ENCODE peak calls at places on chromosomes 7 and 10, in four cellular contexts. S is pancreas, P is right lobe of liver, X is NB4. A is an unnamed sample.

GRCh38 chr10:98384531-98385133 is 30.4 kb downstream of the PYROXD2 start:
- DNase-seq in X (peak), S (no peak), P (no peak), A (no peak)

GRCh38 chr10:74799840-74800239 is 26.6 kb upstream of the KAT6B start:
- DNase-seq in P (no peak), S (no peak), X (peak), A (no peak)

GRCh38 chr10:75683158-75683557 is 251.7 kb downstream of the LRMDA start:
- DNase-seq in X (no peak), P (no peak), S (no peak), A (no peak)

GRCh38 chr10:49817845-49818244 is 55.7 kb upstream of the OGDHL start:
- DNase-seq in P (peak), S (no peak), X (no peak), A (no peak)

GRCh38 chr10:88987243-88987726 is 3.3 kb upstream of the FAS start:
- DNase-seq in X (peak), S (no peak), P (no peak), A (no peak)

GRCh38 chr10:130812381-130813148 is 499.0 kb downstream of the TCERG1L start:
- DNase-seq in X (no peak), S (no peak), P (no peak), A (no peak)

GRCh38 chr7:13948019-13948781 is 41.3 kb downstream of the ETV1 start:
- DNase-seq in X (no peak), P (no peak), S (no peak), A (no peak)

GRCh38 chr7:23072043-23072442 is 33.5 kb upstream of the KLHL7 start:
- DNase-seq in X (peak), S (no peak), P (no peak), A (no peak)

GRCh38 chr10:89302628-89303027 is 782 bp downstream of the IFIT2 start:
- DNase-seq in P (no peak), S (no peak), X (peak), A (no peak)

GRCh38 chr7:29190349-29191045 is 4.1 kb upstream of the CHN2 start:
- DNase-seq in S (peak), P (no peak), X (no peak), A (no peak)

GRCh38 chr10:110010076-110011069 is 2.6 kb downstream of the ADD3 start:
- DNase-seq in X (peak), S (no peak), P (no peak), A (no peak)

GRCh38 chr10:6054884-6055283 is 7.3 kb downstream of the IL2RA start:
- DNase-seq in P (no peak), X (no peak), S (no peak), A (no peak)

GRCh38 chr10:133247681-133248333 is 10.2 kb downstream of the VENTX start:
- DNase-seq in S (no peak), X (no peak), P (no peak), A (no peak)

GRCh38 chr10:133248334-133248715 is 10.7 kb downstream of the VENTX start:
- DNase-seq in P (no peak), X (no peak), S (no peak), A (no peak)

GRCh38 chr10:133249975-133250754 is 12.5 kb downstream of the VENTX start:
- DNase-seq in P (no peak), S (no peak), X (no peak), A (no peak)

GRCh38 chr10:133251388-133252222 is 13.9 kb downstream of the VENTX start:
- DNase-seq in P (no peak), X (no peak), S (no peak), A (no peak)

DNA sequence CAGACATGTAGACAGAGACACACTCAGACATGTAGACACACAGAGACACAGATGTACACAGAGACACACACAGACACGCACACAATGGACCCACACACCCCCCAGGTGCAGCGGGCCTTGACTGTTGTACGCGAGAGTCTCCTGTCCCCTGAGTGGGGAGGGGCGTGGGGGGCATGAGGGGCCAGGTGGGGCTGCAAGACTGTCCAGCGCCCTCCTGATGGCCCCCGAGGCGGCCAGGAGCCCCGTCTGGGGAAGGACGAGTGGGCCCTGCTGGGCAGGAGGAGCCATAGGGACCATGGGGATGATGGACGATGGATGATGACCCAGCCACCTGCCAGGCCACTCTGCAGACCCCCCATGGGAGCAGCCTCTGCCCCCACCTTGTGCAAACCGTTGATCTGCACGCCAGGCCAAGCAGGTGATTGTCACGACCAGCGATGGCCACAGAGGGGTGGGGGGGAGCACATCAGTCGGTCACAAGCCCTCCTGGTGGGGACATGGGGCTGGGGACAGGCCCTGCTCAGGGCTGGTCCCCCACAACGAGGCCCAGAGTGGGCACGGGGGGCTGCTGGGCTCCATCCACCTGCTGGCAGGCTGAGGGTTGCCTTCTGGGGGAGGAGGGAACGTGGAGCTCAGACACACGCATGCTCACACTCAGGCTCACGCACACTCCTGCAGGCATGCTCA is 11.6 kb downstream of the VENTX start:
- DNase-seq in S (no peak), X (no peak), P (no peak), A (no peak)
- TF ChIP-seq CTCF in S (no peak), X (no peak), P (no peak), A (no peak)

GRCh38 chr7:142450206-142450605 is 192.3 kb upstream of the PRSS58 start:
- DNase-seq in P (no peak), S (no peak), X (no peak), A (no peak)

GRCh38 chr7:142443614-142444013 is 185.8 kb upstream of the PRSS58 start:
- DNase-seq in P (no peak), S (no peak), X (peak), A (no peak)

GRCh38 chr7:142441074-142441403 is 183.2 kb upstream of the PRSS58 start:
- DNase-seq in P (no peak), X (peak), S (no peak), A (no peak)

GRCh38 chr7:142440219-142441073 is 182.6 kb upstream of the PRSS58 start:
- DNase-seq in S (no peak), P (no peak), X (no peak), A (no peak)

DNA sequence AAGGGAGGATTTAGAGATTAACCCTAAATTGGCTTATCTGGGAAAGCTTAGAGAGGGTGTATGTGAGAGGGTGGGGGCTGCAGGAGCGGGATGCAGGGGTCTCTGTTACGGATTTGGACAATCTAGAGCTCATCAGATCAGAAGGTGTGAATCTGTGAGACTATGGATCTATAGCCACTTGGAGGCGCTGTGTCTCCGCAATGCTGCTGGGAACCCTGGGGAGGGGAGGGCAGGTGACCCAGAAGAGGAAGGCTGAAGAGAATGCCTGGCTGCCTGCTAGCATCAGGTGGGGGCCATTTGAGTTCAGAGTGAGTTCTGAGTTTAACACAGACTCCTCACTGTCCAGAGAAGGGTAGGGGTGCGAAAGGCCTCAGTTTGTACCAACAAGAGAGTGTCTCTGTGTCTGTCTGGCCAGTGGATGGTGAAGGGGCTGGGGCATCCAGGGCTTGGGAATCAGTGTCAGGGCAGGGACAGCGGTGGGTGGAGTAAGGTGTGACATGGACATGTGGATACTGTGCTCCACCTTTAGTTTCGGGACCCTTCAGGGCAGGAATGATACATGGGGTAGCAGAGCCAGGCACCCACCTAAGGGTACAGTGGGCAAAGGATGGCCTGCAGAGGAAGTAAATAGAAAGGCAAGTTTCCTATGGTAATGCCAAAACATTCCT is 187.3 kb upstream of the PRSS58 start:
- DNase-seq in S (no peak), X (peak), P (no peak), A (no peak)
- TF ChIP-seq CTCF in S (no peak), X (peak), P (no peak), A (no peak)

GRCh38 chr7:195830-196128 is 3.4 kb downstream of the FAM20C start:
- DNase-seq in X (no peak), P (no peak), S (no peak), A (no peak)
- TF ChIP-seq CTCF in X (no peak), P (no peak), S (no peak), A (no peak)

GRCh38 chr7:8282162-8282561 is 20.2 kb upstream of the ICA1 start:
- DNase-seq in P (peak), S (no peak), X (no peak), A (no peak)

GRCh38 chr7:8282871-8283270 is 20.9 kb upstream of the ICA1 start:
- DNase-seq in S (no peak), X (no peak), P (no peak), A (no peak)

GRCh38 chr7:8278183-8278582 is 16.2 kb upstream of the ICA1 start:
- DNase-seq in P (no peak), S (no peak), X (no peak), A (no peak)

GRCh38 chr7:8274589-8274988 is 12.6 kb upstream of the ICA1 start:
- DNase-seq in X (no peak), P (no peak), S (no peak), A (no peak)

DNA sequence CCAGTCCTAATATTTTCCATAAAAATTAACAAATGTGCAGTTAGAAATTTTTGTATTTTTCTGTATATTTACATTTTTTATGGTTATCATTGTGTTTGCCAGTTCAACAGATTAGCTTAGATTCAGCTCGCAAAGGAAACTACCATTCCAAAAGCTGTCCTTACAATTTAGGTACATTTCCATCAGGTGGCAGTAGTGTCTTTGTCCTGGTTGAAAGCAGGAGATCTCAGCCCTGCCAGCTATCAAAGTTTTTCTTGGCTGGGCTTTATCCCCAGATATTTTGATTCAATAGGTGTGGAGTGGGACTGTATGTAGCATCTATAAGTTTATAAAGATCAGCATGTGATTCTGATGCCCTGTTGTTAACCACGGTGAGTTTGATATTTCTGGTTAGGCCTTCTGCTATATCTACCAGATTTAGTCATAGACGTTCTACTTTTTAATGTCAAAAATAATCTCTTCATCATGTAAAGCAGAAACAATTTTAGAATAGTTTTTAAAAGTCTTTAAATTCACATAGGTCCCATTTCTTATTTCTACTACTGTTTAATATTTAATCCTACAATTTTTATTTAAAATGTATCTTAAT is 15.5 kb upstream of the ICA1 start:
- DNase-seq in X (peak), P (no peak), S (peak), A (no peak)
- TF ChIP-seq CTCF in X (peak), P (peak), S (peak), A (no peak)

DNA sequence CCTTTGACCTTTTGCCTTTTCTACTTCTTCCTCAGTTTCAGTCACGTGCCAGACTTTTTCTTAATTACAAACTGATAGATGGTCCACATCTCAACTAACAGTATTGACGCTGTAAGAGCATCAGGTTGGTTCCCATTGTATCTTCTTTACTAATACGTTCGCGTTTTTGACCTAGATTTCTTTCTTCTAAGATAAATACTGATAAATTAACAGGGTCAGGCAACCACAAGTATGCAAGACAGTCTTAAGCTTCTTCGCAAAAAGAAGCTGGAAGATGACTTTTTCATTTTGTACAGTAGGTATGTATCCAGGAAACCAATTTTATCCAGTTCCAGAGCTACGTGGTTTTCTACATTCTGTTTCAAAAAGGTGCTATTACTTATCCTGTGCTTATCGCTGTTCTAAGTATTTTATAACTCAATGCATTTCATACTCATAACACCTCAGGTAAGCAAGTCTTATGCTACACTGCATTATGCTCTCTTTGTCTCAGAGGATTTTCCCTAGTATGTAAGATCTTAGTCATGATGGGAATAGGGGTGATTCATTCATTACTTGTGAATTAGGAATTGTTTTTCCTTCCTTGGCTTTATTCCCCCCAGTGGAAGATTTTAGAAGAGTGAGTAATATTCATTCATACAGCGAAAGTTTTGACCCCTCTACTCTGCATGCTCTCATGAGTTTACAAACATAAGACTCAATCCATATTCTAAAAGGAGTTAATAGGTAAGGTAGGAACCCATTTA is 955 bp downstream of the DUS4L start:
- DNase-seq in S (no peak), X (no peak), P (no peak), A (no peak)
- TF ChIP-seq CTCF in S (no peak), X (no peak), P (no peak), A (no peak)

GRCh38 chr7:24827589-24827988 is 70.3 kb upstream of the GSDME start:
- DNase-seq in P (no peak), S (no peak), X (no peak), A (no peak)

GRCh38 chr7:24831240-24831639 is 74.0 kb upstream of the GSDME start:
- DNase-seq in S (no peak), P (no peak), X (peak), A (no peak)

GRCh38 chr7:24829787-24830186 is 72.5 kb upstream of the GSDME start:
- DNase-seq in P (no peak), S (no peak), X (no peak), A (no peak)

GRCh38 chr7:24828871-24829661 is 71.8 kb upstream of the GSDME start:
- DNase-seq in S (no peak), X (no peak), P (no peak), A (no peak)

GRCh38 chr7:24830440-24831050 is 73.3 kb upstream of the GSDME start:
- DNase-seq in S (no peak), X (no peak), P (no peak), A (no peak)
- TF ChIP-seq CTCF in S (no peak), X (no peak), P (no peak), A (no peak)

GRCh38 chr10:78947733-78948132 is 121.0 kb upstream of the ZMIZ1 start:
- DNase-seq in X (no peak), S (no peak), P (no peak), A (no peak)

GRCh38 chr10:78945838-78946237 is 122.9 kb upstream of the ZMIZ1 start:
- DNase-seq in P (no peak), S (no peak), X (no peak), A (no peak)

GRCh38 chr10:78947226-78947625 is 121.5 kb upstream of the ZMIZ1 start:
- DNase-seq in S (no peak), X (no peak), P (no peak), A (no peak)

GRCh38 chr10:78942006-78942405 is 126.8 kb upstream of the ZMIZ1 start:
- DNase-seq in P (no peak), X (no peak), S (no peak), A (peak)

GRCh38 chr10:78944658-78945333 is 124.0 kb upstream of the ZMIZ1 start:
- DNase-seq in X (peak), S (no peak), P (no peak), A (peak)
- TF ChIP-seq CTCF in X (no peak), S (no peak), P (no peak), A (no peak)